ENCODE peak calls at places on chromosomes 2 and 18, in ten cellular contexts. One of them, this sample, is unnamed.

GRCh38 chr2:20067992-20068727 is 16.7 kb upstream of the LAPTM4A start:
- DNase-seq in left ventricle myocardium inferior: no peak
- DNase-seq in activated CD4-positive, alpha-beta T cell treated with anti-CD3 and anti-CD28 coated beads for 36 hours: no peak
- DNase-seq in tibial nerve: no peak
- DNase-seq in small intestine: no peak
- DNase-seq in mesothelial cell of epicardium: no peak
- DNase-seq in kidney epithelial cell: peak
- DNase-seq in left lobe of liver: no peak
- DNase-seq in left kidney: no peak
- DNase-seq in endothelial cell: no peak
- DNase-seq in this sample: peak

GRCh38 chr2:171814883-171815282 is 79.2 kb downstream of the SLC25A12 start:
- DNase-seq in left ventricle myocardium inferior: no peak
- DNase-seq in activated CD4-positive, alpha-beta T cell treated with anti-CD3 and anti-CD28 coated beads for 36 hours: no peak
- DNase-seq in tibial nerve: no peak
- DNase-seq in small intestine: no peak
- DNase-seq in mesothelial cell of epicardium: no peak
- DNase-seq in kidney epithelial cell: no peak
- DNase-seq in left lobe of liver: no peak
- DNase-seq in left kidney: no peak
- DNase-seq in endothelial cell: no peak
- DNase-seq in this sample: no peak

GRCh38 chr2:97870396-97870843 is 125.3 kb downstream of the TMEM131 start:
- DNase-seq in left ventricle myocardium inferior: no peak
- DNase-seq in activated CD4-positive, alpha-beta T cell treated with anti-CD3 and anti-CD28 coated beads for 36 hours: peak
- DNase-seq in tibial nerve: no peak
- DNase-seq in small intestine: peak
- DNase-seq in mesothelial cell of epicardium: no peak
- DNase-seq in kidney epithelial cell: no peak
- DNase-seq in left lobe of liver: no peak
- DNase-seq in left kidney: no peak
- DNase-seq in endothelial cell: no peak
- DNase-seq in this sample: peak

GRCh38 chr2:180359522-180360282 is 352.6 kb upstream of the CWC22 start:
- DNase-seq in left ventricle myocardium inferior: no peak
- DNase-seq in activated CD4-positive, alpha-beta T cell treated with anti-CD3 and anti-CD28 coated beads for 36 hours: peak
- DNase-seq in tibial nerve: no peak
- DNase-seq in small intestine: peak
- DNase-seq in mesothelial cell of epicardium: no peak
- DNase-seq in kidney epithelial cell: no peak
- DNase-seq in left lobe of liver: no peak
- DNase-seq in left kidney: no peak
- DNase-seq in endothelial cell: no peak
- DNase-seq in this sample: no peak

GRCh38 chr2:138395565-138396306 is 105.8 kb upstream of the SPOPL start:
- DNase-seq in left ventricle myocardium inferior: no peak
- DNase-seq in activated CD4-positive, alpha-beta T cell treated with anti-CD3 and anti-CD28 coated beads for 36 hours: no peak
- DNase-seq in tibial nerve: no peak
- DNase-seq in small intestine: no peak
- DNase-seq in mesothelial cell of epicardium: no peak
- DNase-seq in kidney epithelial cell: peak
- DNase-seq in left lobe of liver: no peak
- DNase-seq in left kidney: no peak
- DNase-seq in endothelial cell: no peak
- DNase-seq in this sample: peak

GRCh38 chr18:805755-806110 is 6.3 kb downstream of the YES1 start:
- DNase-seq in left ventricle myocardium inferior: no peak
- DNase-seq in activated CD4-positive, alpha-beta T cell treated with anti-CD3 and anti-CD28 coated beads for 36 hours: no peak
- DNase-seq in tibial nerve: no peak
- DNase-seq in small intestine: no peak
- DNase-seq in mesothelial cell of epicardium: no peak
- DNase-seq in kidney epithelial cell: no peak
- DNase-seq in left lobe of liver: no peak
- DNase-seq in left kidney: no peak
- DNase-seq in endothelial cell: no peak
- DNase-seq in this sample: no peak

GRCh38 chr18:77055429-77056310 is 76.9 kb downstream of the MBP start:
- DNase-seq in left ventricle myocardium inferior: no peak
- DNase-seq in activated CD4-positive, alpha-beta T cell treated with anti-CD3 and anti-CD28 coated beads for 36 hours: peak
- DNase-seq in tibial nerve: no peak
- DNase-seq in small intestine: peak
- DNase-seq in mesothelial cell of epicardium: no peak
- DNase-seq in kidney epithelial cell: no peak
- DNase-seq in left lobe of liver: no peak
- DNase-seq in left kidney: peak
- DNase-seq in endothelial cell: no peak
- DNase-seq in this sample: peak

GRCh38 chr2:160225722-160226121 is 25.6 kb upstream of the ITGB6 start:
- DNase-seq in left ventricle myocardium inferior: no peak
- DNase-seq in activated CD4-positive, alpha-beta T cell treated with anti-CD3 and anti-CD28 coated beads for 36 hours: no peak
- DNase-seq in tibial nerve: no peak
- DNase-seq in small intestine: peak
- DNase-seq in mesothelial cell of epicardium: no peak
- DNase-seq in kidney epithelial cell: no peak
- DNase-seq in left lobe of liver: no peak
- DNase-seq in left kidney: peak
- DNase-seq in endothelial cell: no peak
- DNase-seq in this sample: no peak

GRCh38 chr18:78721986-78722385 is 257.6 kb upstream of the SALL3 start:
- DNase-seq in left ventricle myocardium inferior: no peak
- DNase-seq in activated CD4-positive, alpha-beta T cell treated with anti-CD3 and anti-CD28 coated beads for 36 hours: no peak
- DNase-seq in tibial nerve: no peak
- DNase-seq in small intestine: no peak
- DNase-seq in mesothelial cell of epicardium: no peak
- DNase-seq in kidney epithelial cell: no peak
- DNase-seq in left lobe of liver: no peak
- DNase-seq in left kidney: peak
- DNase-seq in endothelial cell: no peak
- DNase-seq in this sample: no peak